ENCODE peak calls at places on chromosomes 5 and 9, in six cellular contexts. H is heart left ventricle, K is upper lobe of right lung, D is aorta, P is fibroblast of the aortic adventitia, Z is PC-9. T is an unnamed sample.

GRCh38 chr5:373710-374602 is 52.4 kb downstream of the AHRR start:
- DNase-seq in H (no peak), K (peak; percentile 75), D (peak; percentile 82), P (peak; percentile 68), Z (no peak), T (peak; percentile 53)

GRCh38 chr5:114243281-114243982 is 118.4 kb upstream of the KCNN2 start:
- DNase-seq in H (no peak), K (no peak), D (no peak), P (peak; percentile 2), Z (no peak), T (peak; percentile 82)

GRCh38 chr9:14347408-14348224 is 33.7 kb upstream of the NFIB start:
- DNase-seq in H (peak; percentile 63), K (no peak), D (peak; percentile 82), P (peak; percentile 61), Z (no peak), T (peak; percentile 49)

GRCh38 chr9:19404278-19405075 is 4.3 kb upstream of the ACER2 start:
- DNase-seq in H (no peak), K (no peak), D (no peak), P (no peak), Z (peak; percentile 97), T (no peak)

GRCh38 chr9:137339606-137340462 is 37.8 kb upstream of the NRARP start:
- DNase-seq in H (no peak), K (no peak), D (no peak), P (peak; percentile 24), Z (no peak), T (peak; percentile 62)

GRCh38 chr9:93262537-93263310 is 78.8 kb downstream of the WNK2 start:
- DNase-seq in H (no peak), K (no peak), D (peak; percentile 61), P (no peak), Z (no peak), T (no peak)

GRCh38 chr5:93330506-93330905 is 250.5 kb downstream of the NR2F1-AS1 start:
- DNase-seq in H (no peak), K (no peak), D (no peak), P (peak; percentile 58), Z (peak; percentile 58), T (no peak)

GRCh38 chr9:77392328-77392727 is 215.0 kb downstream of the VPS13A start:
- DNase-seq in H (no peak), K (no peak), D (no peak), P (no peak), Z (no peak), T (no peak)

GRCh38 chr5:160899735-160900134 is 47.7 kb upstream of the ATP10B start:
- DNase-seq in H (no peak), K (no peak), D (no peak), P (no peak), Z (no peak), T (no peak)

GRCh38 chr5:1175801-1176472 is 25.5 kb upstream of the SLC6A19 start:
- DNase-seq in H (peak; percentile 15), K (no peak), D (no peak), P (no peak), Z (no peak), T (no peak)

GRCh38 chr5:145101246-145101645 is 733.9 kb downstream of the PRELID2 start:
- DNase-seq in H (no peak), K (no peak), D (no peak), P (no peak), Z (no peak), T (no peak)

GRCh38 chr5:31531543-31531887 is 378 bp downstream of the DROSHA start:
- DNase-seq in H (no peak), K (no peak), D (peak; percentile 78), P (no peak), Z (no peak), T (peak; percentile 10)

GRCh38 chr9:120186276-120186675 is 393.7 kb downstream of the CDK5RAP2 start:
- DNase-seq in H (no peak), K (no peak), D (no peak), P (no peak), Z (no peak), T (no peak)

GRCh38 chr5:82018462-82018861 is 46.6 kb downstream of the ATG10 start:
- DNase-seq in H (peak; percentile 33), K (no peak), D (no peak), P (no peak), Z (no peak), T (peak; percentile 32)

GRCh38 chr5:146993876-146994530 is 115.4 kb upstream of the PPP2R2B start:
- DNase-seq in H (no peak), K (no peak), D (no peak), P (no peak), Z (no peak), T (no peak)

GRCh38 chr9:121369595-121370265 is at the start of gene STOM:
- DNase-seq in H (peak; percentile 95), K (peak; percentile 93), D (peak; percentile 96), P (peak; percentile 95), Z (no peak), T (peak; percentile 74)

GRCh38 chr5:97375959-97376358 is 192.9 kb upstream of the RIOK2 start:
- DNase-seq in H (no peak), K (no peak), D (no peak), P (no peak), Z (no peak), T (no peak)

GRCh38 chr9:109894921-109895758 is 115.1 kb downstream of the PALM2AKAP2 start:
- DNase-seq in H (peak; percentile 61), K (no peak), D (no peak), P (no peak), Z (no peak), T (no peak)

GRCh38 chr5:172321593-172321992 is 38.0 kb upstream of the UBTD2 start:
- DNase-seq in H (no peak), K (no peak), D (no peak), P (no peak), Z (no peak), T (no peak)

GRCh38 chr5:125497651-125498050 is 751.2 kb upstream of the ZNF608 start:
- DNase-seq in H (no peak), K (no peak), D (no peak), P (no peak), Z (no peak), T (no peak)

GRCh38 chr5:135097390-135097789 is 63.4 kb upstream of the PITX1 start:
- DNase-seq in H (no peak), K (no peak), D (no peak), P (no peak), Z (no peak), T (no peak)

GRCh38 chr5:849651-850301 is 1.0 kb downstream of the ZDHHC11 start:
- DNase-seq in H (peak; percentile 74), K (peak; percentile 64), D (peak; percentile 73), P (no peak), Z (no peak), T (no peak)

GRCh38 chr9:5629312-5630037 is 568 bp downstream of the RIC1 start:
- DNase-seq in H (peak; percentile 63), K (peak; percentile 84), D (peak; percentile 89), P (peak; percentile 45), Z (no peak), T (peak; percentile 25)

GRCh38 chr9:20351715-20352114 is 270.6 kb downstream of the MLLT3 start:
- DNase-seq in H (no peak), K (no peak), D (no peak), P (no peak), Z (no peak), T (no peak)

GRCh38 chr9:134375430-134376385 is 49.5 kb downstream of the RXRA start:
- DNase-seq in H (peak; percentile 82), K (no peak), D (no peak), P (peak; percentile 41), Z (no peak), T (peak; percentile 56)
- H3K4me3 ChIP-seq in H (peak overlapping the region; percentile 35), K (no peak overlapping the region), D (no peak overlapping the region), P (no peak overlapping the region), Z (no peak overlapping the region), T (no peak overlapping the region)

DNA sequence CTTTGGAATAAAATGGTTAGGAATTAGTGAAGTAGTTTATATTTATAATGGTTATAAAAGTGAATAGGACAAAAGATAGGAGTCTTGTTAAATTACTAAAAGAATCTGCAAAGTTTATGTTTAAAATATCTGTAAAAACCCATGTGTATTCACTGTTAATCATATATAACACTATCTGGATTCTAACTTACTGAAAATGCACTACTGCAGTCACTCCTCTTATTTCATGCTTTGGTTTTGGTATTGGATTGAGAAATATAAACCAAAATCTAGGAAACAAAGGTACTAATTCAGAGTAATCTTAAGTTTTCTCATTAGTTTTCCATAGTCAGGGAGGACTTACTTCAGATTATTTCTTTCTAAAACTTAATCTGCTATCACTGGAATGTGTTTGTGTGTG is 49.5 kb downstream of the ST8SIA4 start:
- DNase-seq in H (no peak), K (no peak), D (no peak), P (no peak), Z (no peak), T (no peak)
- H3K4me3 ChIP-seq in H (no peak overlapping the region), K (no peak overlapping the region), D (no peak overlapping the region), P (no peak overlapping the region), Z (no peak overlapping the region), T (no peak overlapping the region)

DNA sequence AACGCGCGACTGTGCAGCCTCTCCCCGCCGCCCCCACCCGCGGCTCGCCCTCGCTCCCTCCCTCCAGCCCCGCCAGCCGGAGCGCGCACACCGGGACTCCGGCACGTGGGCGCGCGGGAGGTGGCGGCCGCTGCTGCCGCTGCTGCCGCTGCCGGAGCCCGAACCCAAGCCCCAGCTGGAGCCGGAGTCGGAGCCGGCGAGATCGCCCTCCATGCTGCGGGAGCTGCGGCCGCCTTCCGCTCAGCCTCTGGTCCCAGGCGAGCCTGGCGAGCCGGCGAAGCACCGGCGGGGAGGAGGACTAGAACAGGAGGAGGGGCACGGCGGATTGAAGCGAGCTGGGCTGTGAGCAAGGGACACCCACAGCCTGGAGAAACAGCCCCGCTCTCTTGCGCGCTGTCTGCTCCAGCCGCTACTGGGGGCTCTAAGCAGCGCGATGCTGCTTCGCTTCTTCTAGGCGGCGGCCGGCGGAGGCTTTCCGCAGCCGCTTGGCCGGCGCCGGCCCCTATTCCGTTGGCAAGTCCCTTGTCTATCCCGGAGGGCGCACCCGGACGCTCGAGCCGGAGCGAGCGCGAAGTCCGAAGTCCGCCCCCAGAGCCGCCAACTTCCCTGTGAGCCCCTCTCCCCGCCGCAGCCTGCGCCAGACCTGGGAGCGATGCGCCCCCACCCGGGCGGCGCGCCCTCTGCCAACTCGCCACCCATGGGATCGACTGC is 598.7 kb upstream of the SGCD start:
- DNase-seq in H (peak; percentile 70), K (peak; percentile 80), D (peak; percentile 82), P (no peak), Z (no peak), T (peak; percentile 64)
- H3K4me3 ChIP-seq in H (peak overlapping the region; percentile 51), K (peak overlapping the region; percentile 21), D (peak overlapping the region; percentile 24), P (no peak overlapping the region), Z (no peak overlapping the region), T (no peak overlapping the region)

GRCh38 chr5:68669864-68670263 is 423.9 kb upstream of the SLC30A5 start:
- DNase-seq in H (no peak), K (no peak), D (no peak), P (no peak), Z (no peak), T (no peak)

DNA sequence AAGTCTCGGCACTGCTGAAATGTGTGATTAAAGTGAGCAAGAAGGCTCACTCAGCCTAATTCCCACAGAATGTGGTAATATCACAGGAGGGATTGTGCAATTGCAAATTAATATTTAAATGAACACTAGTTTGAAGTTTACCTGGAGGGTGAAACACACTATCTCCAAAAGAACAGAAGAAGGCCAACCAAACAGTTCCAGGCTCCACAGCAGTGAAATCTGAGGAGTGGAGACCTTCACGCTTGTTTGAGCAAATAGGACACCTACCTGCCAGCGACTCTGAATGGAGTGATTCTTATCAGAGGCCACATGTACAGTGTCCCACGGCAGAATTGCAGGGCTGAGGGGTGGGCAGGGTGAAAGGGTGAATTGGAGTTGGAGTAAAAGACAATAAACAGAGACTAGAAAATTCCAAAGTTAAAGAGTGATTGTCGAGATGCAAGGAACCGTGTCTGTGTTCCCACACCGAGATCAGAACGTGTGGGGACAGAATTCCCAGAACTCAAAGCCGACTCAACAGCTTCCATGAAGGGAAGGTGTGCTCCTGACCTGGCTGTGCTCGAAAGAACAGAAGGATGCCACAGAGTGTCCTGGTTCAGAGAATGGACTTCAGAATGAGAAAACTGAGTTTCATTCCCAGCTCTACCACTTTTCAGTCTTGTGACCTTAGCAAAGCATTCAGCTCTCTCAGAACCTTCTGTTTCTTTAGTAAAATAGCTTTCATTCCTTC is 420.2 kb upstream of the SLC30A5 start:
- DNase-seq in H (no peak), K (no peak), D (no peak), P (no peak), Z (no peak), T (no peak)
- H3K4me3 ChIP-seq in H (no peak overlapping the region), K (peak overlapping the region; percentile 24), D (no peak overlapping the region), P (no peak overlapping the region), Z (no peak overlapping the region), T (no peak overlapping the region)

T was measured in fibroblast of lung.